ENCODE peak calls at places on chromosomes 6 and 20, in nine cellular contexts. One of them, this sample, is unnamed.

GRCh38 chr6:28789553-28790083 is 134.2 kb downstream of the TRIM27 start:
- DNase-seq in fibroblast of mammary gland: peak; percentile 75
- DNase-seq in heart right ventricle: no peak
- DNase-seq in pancreas: no peak
- DNase-seq in GM12878: no peak
- DNase-seq in H9: peak; percentile 67
- DNase-seq in AG04450: no peak
- DNase-seq in epithelial cell of esophagus: peak; percentile 64
- DNase-seq in lower lobe of right lung: no peak
- DNase-seq in this sample: no peak

GRCh38 chr6:106586815-106587214 is 42.5 kb downstream of the RTN4IP1 start:
- DNase-seq in GM12878: no peak
- DNase-seq in epithelial cell of esophagus: peak; percentile 89
- DNase-seq in pancreas: no peak
- DNase-seq in lower lobe of right lung: no peak
- DNase-seq in fibroblast of mammary gland: no peak
- DNase-seq in H9: no peak
- DNase-seq in heart right ventricle: no peak
- DNase-seq in AG04450: no peak
- DNase-seq in this sample: no peak

GRCh38 chr20:5524886-5525285 is 208.1 kb upstream of the PROKR2 start:
- DNase-seq in lower lobe of right lung: no peak
- DNase-seq in GM12878: no peak
- DNase-seq in AG04450: no peak
- DNase-seq in fibroblast of mammary gland: no peak
- DNase-seq in epithelial cell of esophagus: no peak
- DNase-seq in heart right ventricle: no peak
- DNase-seq in H9: no peak
- DNase-seq in pancreas: no peak
- DNase-seq in this sample: no peak

GRCh38 chr6:113457156-113457555 is 400.0 kb upstream of the MARCKS start:
- DNase-seq in GM12878: no peak
- DNase-seq in AG04450: no peak
- DNase-seq in lower lobe of right lung: no peak
- DNase-seq in heart right ventricle: peak; percentile 7
- DNase-seq in fibroblast of mammary gland: peak; percentile 54
- DNase-seq in epithelial cell of esophagus: no peak
- DNase-seq in pancreas: no peak
- DNase-seq in H9: no peak
- DNase-seq in this sample: no peak

GRCh38 chr6:133487174-133487573 is 246.0 kb downstream of the EYA4 start:
- DNase-seq in lower lobe of right lung: no peak
- DNase-seq in fibroblast of mammary gland: no peak
- DNase-seq in epithelial cell of esophagus: no peak
- DNase-seq in GM12878: no peak
- DNase-seq in heart right ventricle: no peak
- DNase-seq in pancreas: no peak
- DNase-seq in H9: no peak
- DNase-seq in AG04450: no peak
- DNase-seq in this sample: no peak

GRCh38 chr6:117481278-117481925 is 1.1 kb upstream of the DCBLD1 start:
- DNase-seq in lower lobe of right lung: no peak
- DNase-seq in AG04450: no peak
- DNase-seq in pancreas: no peak
- DNase-seq in epithelial cell of esophagus: no peak
- DNase-seq in GM12878: no peak
- DNase-seq in H9: peak; percentile 36
- DNase-seq in fibroblast of mammary gland: no peak
- DNase-seq in heart right ventricle: no peak
- DNase-seq in this sample: no peak

GRCh38 chr6:68892432-68892831 is 257.4 kb downstream of the ADGRB3 start:
- DNase-seq in fibroblast of mammary gland: no peak
- DNase-seq in epithelial cell of esophagus: no peak
- DNase-seq in heart right ventricle: no peak
- DNase-seq in pancreas: no peak
- DNase-seq in AG04450: no peak
- DNase-seq in lower lobe of right lung: no peak
- DNase-seq in GM12878: no peak
- DNase-seq in H9: no peak
- DNase-seq in this sample: no peak

GRCh38 chr6:108562503-108562993 is 1.8 kb downstream of the FOXO3 start:
- DNase-seq in epithelial cell of esophagus: peak; percentile 90
- DNase-seq in fibroblast of mammary gland: peak; percentile 79
- DNase-seq in pancreas: peak; percentile 80
- DNase-seq in lower lobe of right lung: peak; percentile 77
- DNase-seq in heart right ventricle: peak; percentile 34
- DNase-seq in GM12878: no peak
- DNase-seq in AG04450: no peak
- DNase-seq in H9: peak; percentile 92
- DNase-seq in this sample: peak; percentile 64

GRCh38 chr6:6474170-6474920 is 114.2 kb upstream of the LY86 start:
- DNase-seq in epithelial cell of esophagus: no peak
- DNase-seq in GM12878: no peak
- DNase-seq in fibroblast of mammary gland: no peak
- DNase-seq in pancreas: no peak
- DNase-seq in H9: no peak
- DNase-seq in heart right ventricle: no peak
- DNase-seq in lower lobe of right lung: no peak
- DNase-seq in AG04450: no peak
- DNase-seq in this sample: no peak

GRCh38 chr6:88629838-88630462 is 333.5 kb downstream of the RNGTT start:
- DNase-seq in H9: peak; percentile 67
- DNase-seq in AG04450: no peak
- DNase-seq in heart right ventricle: no peak
- DNase-seq in GM12878: no peak
- DNase-seq in lower lobe of right lung: no peak
- DNase-seq in pancreas: no peak
- DNase-seq in epithelial cell of esophagus: no peak
- DNase-seq in fibroblast of mammary gland: no peak
- DNase-seq in this sample: no peak

GRCh38 chr6:110687326-110687725 is 127.9 kb downstream of the CDK19 start:
- DNase-seq in H9: no peak
- DNase-seq in GM12878: no peak
- DNase-seq in lower lobe of right lung: no peak
- DNase-seq in heart right ventricle: no peak
- DNase-seq in fibroblast of mammary gland: no peak
- DNase-seq in AG04450: no peak
- DNase-seq in epithelial cell of esophagus: no peak
- DNase-seq in pancreas: no peak
- DNase-seq in this sample: no peak

GRCh38 chr20:63900373-63900772 is 5.4 kb downstream of the DNAJC5 start:
- DNase-seq in H9: no peak
- DNase-seq in pancreas: no peak
- DNase-seq in GM12878: no peak
- DNase-seq in AG04450: no peak
- DNase-seq in fibroblast of mammary gland: no peak
- DNase-seq in heart right ventricle: no peak
- DNase-seq in lower lobe of right lung: no peak
- DNase-seq in epithelial cell of esophagus: no peak
- DNase-seq in this sample: no peak

GRCh38 chr6:26159417-26160273 is 72.4 kb downstream of the HFE start:
- DNase-seq in epithelial cell of esophagus: peak; percentile 44
- DNase-seq in AG04450: no peak
- DNase-seq in lower lobe of right lung: no peak
- DNase-seq in GM12878: peak; percentile 45
- DNase-seq in H9: no peak
- DNase-seq in fibroblast of mammary gland: peak; percentile 41
- DNase-seq in heart right ventricle: no peak
- DNase-seq in pancreas: no peak
- DNase-seq in this sample: no peak

GRCh38 chr6:90238663-90239542 is 57.7 kb downstream of the BACH2 start:
- DNase-seq in lower lobe of right lung: no peak
- DNase-seq in heart right ventricle: no peak
- DNase-seq in fibroblast of mammary gland: no peak
- DNase-seq in H9: no peak
- DNase-seq in AG04450: no peak
- DNase-seq in GM12878: no peak
- DNase-seq in epithelial cell of esophagus: no peak
- DNase-seq in pancreas: no peak
- DNase-seq in this sample: no peak

GRCh38 chr6:149967591-149967990 is 3.8 kb downstream of the ULBP1 start:
- DNase-seq in heart right ventricle: no peak
- DNase-seq in H9: no peak
- DNase-seq in AG04450: no peak
- DNase-seq in GM12878: no peak
- DNase-seq in epithelial cell of esophagus: no peak
- DNase-seq in lower lobe of right lung: no peak
- DNase-seq in fibroblast of mammary gland: no peak
- DNase-seq in pancreas: no peak
- DNase-seq in this sample: no peak

GRCh38 chr6:20211037-20211940 is 980 bp downstream of the MBOAT1 start:
- DNase-seq in GM12878: no peak
- DNase-seq in epithelial cell of esophagus: peak; percentile 86
- DNase-seq in pancreas: no peak
- DNase-seq in AG04450: no peak
- DNase-seq in lower lobe of right lung: no peak
- DNase-seq in H9: peak; percentile 74
- DNase-seq in fibroblast of mammary gland: peak; percentile 38
- DNase-seq in heart right ventricle: no peak
- DNase-seq in this sample: no peak

GRCh38 chr6:109227646-109228045 is 132.3 kb downstream of the CEP57L1 start:
- DNase-seq in pancreas: no peak
- DNase-seq in fibroblast of mammary gland: no peak
- DNase-seq in epithelial cell of esophagus: no peak
- DNase-seq in GM12878: no peak
- DNase-seq in H9: no peak
- DNase-seq in AG04450: no peak
- DNase-seq in lower lobe of right lung: no peak
- DNase-seq in heart right ventricle: no peak
- DNase-seq in this sample: no peak

DNA sequence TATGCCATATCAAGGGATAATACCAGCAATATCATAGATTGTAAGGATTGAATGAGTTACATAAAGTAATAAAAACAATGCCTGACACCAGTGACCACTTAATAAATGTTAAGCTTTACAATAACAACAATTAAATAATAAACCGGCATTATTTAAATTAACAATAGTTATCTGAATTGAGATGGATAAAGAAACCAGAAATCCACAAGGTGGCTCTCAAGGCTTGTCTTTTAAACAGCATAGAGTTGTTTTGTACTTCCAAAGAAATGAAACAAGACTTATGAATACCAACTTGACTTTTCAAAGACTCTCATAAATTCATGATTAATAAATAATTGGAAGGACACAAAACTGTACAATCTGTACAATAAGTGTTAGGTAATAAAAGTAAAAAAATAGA is 203.1 kb downstream of the ASCC3 start:
- DNase-seq in pancreas: no peak
- DNase-seq in epithelial cell of esophagus: no peak
- DNase-seq in heart right ventricle: no peak
- DNase-seq in lower lobe of right lung: no peak
- DNase-seq in GM12878: no peak
- DNase-seq in fibroblast of mammary gland: peak; percentile 23
- DNase-seq in H9: no peak
- DNase-seq in AG04450: no peak
- DNase-seq in this sample: no peak
- TF ChIP-seq CTCF in pancreas: no peak
- TF ChIP-seq CTCF in epithelial cell of esophagus: no peak
- TF ChIP-seq CTCF in heart right ventricle: no peak
- TF ChIP-seq CTCF in lower lobe of right lung: no peak
- TF ChIP-seq CTCF in GM12878: no peak
- TF ChIP-seq CTCF in fibroblast of mammary gland: no peak
- TF ChIP-seq CTCF in H9: no peak
- TF ChIP-seq CTCF in AG04450: peak; percentile 20
- TF ChIP-seq CTCF in this sample: no peak

DNA sequence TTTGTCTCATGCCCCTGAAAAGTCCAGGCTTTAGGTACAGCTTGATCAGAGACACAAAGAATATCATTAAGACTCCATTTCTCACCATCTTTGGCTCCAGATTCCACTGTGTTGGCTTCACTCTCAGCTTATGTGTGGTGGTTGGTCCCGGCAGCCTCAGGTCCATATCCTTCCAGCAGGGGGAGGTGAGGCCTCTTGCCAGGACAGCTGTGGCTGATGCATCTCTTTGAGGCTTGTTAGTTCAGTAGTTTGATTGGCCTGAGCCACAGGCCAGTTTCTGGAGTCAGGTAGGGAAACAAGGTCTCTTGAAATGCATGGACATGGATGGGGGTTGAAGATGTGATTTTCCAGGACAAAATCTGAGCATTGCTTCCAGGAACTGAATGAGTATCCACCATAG is 62.4 kb downstream of the JAG1 start:
- DNase-seq in fibroblast of mammary gland: peak; percentile 73
- DNase-seq in lower lobe of right lung: no peak
- DNase-seq in GM12878: no peak
- DNase-seq in pancreas: no peak
- DNase-seq in heart right ventricle: peak; percentile 48
- DNase-seq in AG04450: no peak
- DNase-seq in H9: peak; percentile 79
- DNase-seq in epithelial cell of esophagus: peak; percentile 70
- DNase-seq in this sample: no peak
- TF ChIP-seq CTCF in fibroblast of mammary gland: peak; percentile 62
- TF ChIP-seq CTCF in lower lobe of right lung: peak; percentile 55
- TF ChIP-seq CTCF in GM12878: peak; percentile 47
- TF ChIP-seq CTCF in pancreas: no peak
- TF ChIP-seq CTCF in heart right ventricle: peak; percentile 26
- TF ChIP-seq CTCF in AG04450: peak; percentile 53
- TF ChIP-seq CTCF in H9: peak; percentile 76
- TF ChIP-seq CTCF in epithelial cell of esophagus: peak; percentile 53
- TF ChIP-seq CTCF in this sample: no peak

DNA sequence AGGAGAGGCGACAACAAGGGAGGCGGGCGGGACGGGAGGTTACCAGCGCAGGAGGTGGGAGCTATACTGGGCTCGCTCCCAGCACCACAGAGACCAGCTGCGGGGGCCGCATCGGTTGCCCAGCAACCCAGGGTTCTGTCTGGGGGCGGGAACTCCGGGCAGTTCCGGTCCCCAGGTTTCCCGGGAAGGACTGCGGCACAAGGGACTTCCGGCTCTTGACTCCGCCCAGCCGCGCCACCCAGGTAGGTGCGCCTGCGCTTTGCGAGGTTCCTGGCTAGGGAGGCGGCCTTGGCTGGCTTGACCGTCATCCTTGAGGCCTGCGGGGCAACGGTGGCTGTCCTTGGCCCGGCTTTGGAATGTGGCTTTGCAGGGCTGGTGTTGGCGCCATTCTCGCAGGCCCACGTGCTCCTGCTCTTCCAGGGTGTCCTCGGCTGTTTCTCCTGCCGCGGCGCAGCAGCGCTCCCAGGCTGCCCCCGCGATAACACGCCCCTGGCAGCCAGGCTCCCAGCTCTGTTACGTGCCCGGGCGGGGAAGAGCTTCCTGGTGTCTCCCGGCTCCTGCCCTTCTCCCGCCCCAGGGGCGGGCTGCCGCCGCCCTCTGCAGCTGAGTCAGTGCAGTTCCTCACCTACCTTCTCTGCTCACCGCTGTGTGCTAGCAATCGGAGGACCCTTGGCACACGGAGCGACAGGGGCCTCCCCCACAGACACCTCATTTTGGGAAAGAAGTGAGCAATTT is at the start of gene RSPH3:
- DNase-seq in epithelial cell of esophagus: peak; percentile 97
- DNase-seq in H9: peak; percentile 98
- DNase-seq in GM12878: peak; percentile 77
- DNase-seq in heart right ventricle: peak; percentile 92
- DNase-seq in fibroblast of mammary gland: peak; percentile 85
- DNase-seq in lower lobe of right lung: peak; percentile 96
- DNase-seq in AG04450: peak; percentile 72
- DNase-seq in pancreas: peak; percentile 99
- DNase-seq in this sample: peak; percentile 80
- TF ChIP-seq CTCF in epithelial cell of esophagus: peak; percentile 25
- TF ChIP-seq CTCF in H9: peak; percentile 34
- TF ChIP-seq CTCF in GM12878: peak; percentile 34
- TF ChIP-seq CTCF in heart right ventricle: no peak
- TF ChIP-seq CTCF in fibroblast of mammary gland: no peak
- TF ChIP-seq CTCF in lower lobe of right lung: peak; percentile 19
- TF ChIP-seq CTCF in AG04450: no peak
- TF ChIP-seq CTCF in pancreas: no peak
- TF ChIP-seq CTCF in this sample: no peak

GRCh38 chr6:4021862-4022715 is 56.8 kb downstream of the FAM217A start:
- DNase-seq in GM12878: no peak
- DNase-seq in AG04450: no peak
- DNase-seq in fibroblast of mammary gland: peak; percentile 30
- DNase-seq in pancreas: no peak
- DNase-seq in epithelial cell of esophagus: peak; percentile 22
- DNase-seq in lower lobe of right lung: no peak
- DNase-seq in heart right ventricle: no peak
- DNase-seq in H9: peak; percentile 32
- DNase-seq in this sample: no peak
- TF ChIP-seq CTCF in GM12878: no peak
- TF ChIP-seq CTCF in AG04450: no peak
- TF ChIP-seq CTCF in fibroblast of mammary gland: no peak
- TF ChIP-seq CTCF in pancreas: no peak
- TF ChIP-seq CTCF in epithelial cell of esophagus: no peak
- TF ChIP-seq CTCF in lower lobe of right lung: no peak
- TF ChIP-seq CTCF in heart right ventricle: no peak
- TF ChIP-seq CTCF in H9: no peak
- TF ChIP-seq CTCF in this sample: peak; percentile 8